ENCODE peak calls at places on chromosomes 2 and 18, in six cellular contexts. C, Q, U, I, F and S are unnamed samples.

GRCh38 chr2:168758970-168759820 is 43.2 kb upstream of the NOSTRIN start:
- DNase-seq in I (peak; percentile 55), F (peak; percentile 57), C (peak; percentile 42), U (no peak), Q (peak; percentile 27), S (peak; percentile 15)

GRCh38 chr2:127174176-127174575 is 45.9 kb downstream of the CYP27C1 start:
- DNase-seq in F (peak; percentile 46), I (peak; percentile 67), U (no peak), Q (no peak), C (no peak), S (no peak)

GRCh38 chr2:197113221-197113831 is 186.8 kb upstream of the PGAP1 start:
- DNase-seq in F (peak; percentile 45), C (no peak), U (no peak), Q (no peak), I (no peak), S (peak; percentile 8)

GRCh38 chr2:124542932-124543640 is 518.0 kb downstream of the CNTNAP5 start:
- DNase-seq in I (no peak), C (no peak), U (no peak), F (no peak), Q (no peak), S (no peak)

GRCh38 chr18:38634117-38634516 is 1068.5 kb upstream of the CELF4 start:
- DNase-seq in C (no peak), F (no peak), U (no peak), Q (no peak), I (no peak), S (no peak)

GRCh38 chr2:127035212-127035611 is 71.7 kb downstream of the BIN1 start:
- DNase-seq in C (no peak), I (no peak), F (no peak), U (no peak), Q (no peak), S (no peak)

GRCh38 chr2:231926180-231926741 is at the start of gene NPPC:
- DNase-seq in I (peak; percentile 92), Q (no peak), U (no peak), C (peak; percentile 45), F (peak; percentile 56), S (no peak)

GRCh38 chr2:236174608-236175001 is 6.4 kb upstream of the GBX2 start:
- DNase-seq in I (peak; percentile 75), U (no peak), F (no peak), C (no peak), Q (no peak), S (no peak)

GRCh38 chr2:119174216-119174992 is 15.9 kb upstream of the C1QL2 start:
- DNase-seq in C (no peak), U (no peak), F (no peak), I (peak; percentile 91), Q (peak; percentile 7), S (no peak)

GRCh38 chr2:161886248-161886647 is 187.8 kb downstream of the DPP4 start:
- DNase-seq in C (no peak), F (no peak), I (no peak), U (no peak), Q (no peak), S (no peak)

GRCh38 chr2:74524005-74524404 is 2.0 kb downstream of the DQX1 start:
- DNase-seq in Q (no peak), I (no peak), U (no peak), F (no peak), C (no peak), S (no peak)

GRCh38 chr2:138275881-138276280 is 225.7 kb upstream of the SPOPL start:
- DNase-seq in C (peak; percentile 29), Q (no peak), I (no peak), U (no peak), F (peak; percentile 43), S (no peak)

GRCh38 chr2:158755310-158755709 is 39.8 kb upstream of the DAPL1 start:
- DNase-seq in F (no peak), I (peak; percentile 46), C (no peak), Q (no peak), U (no peak), S (no peak)

GRCh38 chr2:72090781-72091482 is 56.7 kb downstream of the CYP26B1 start:
- DNase-seq in I (peak; percentile 17), U (no peak), Q (no peak), F (no peak), C (no peak), S (no peak)

GRCh38 chr2:222240676-222241049 is 58.1 kb downstream of the PAX3 start:
- DNase-seq in Q (no peak), F (no peak), U (no peak), I (no peak), C (no peak), S (no peak)

GRCh38 chr18:78101091-78101490 is 851.4 kb downstream of the GALR1 start:
- DNase-seq in U (no peak), I (no peak), F (no peak), Q (no peak), C (no peak), S (no peak)

GRCh38 chr2:167942495-167943081 is 304.8 kb downstream of the STK39 start:
- DNase-seq in I (no peak), U (no peak), C (peak; percentile 16), Q (no peak), F (no peak), S (peak; percentile 85)

GRCh38 chr2:85865539-85866164 is 23.1 kb downstream of the ST3GAL5 start:
- DNase-seq in Q (no peak), F (peak; percentile 81), C (peak; percentile 92), U (no peak), I (peak; percentile 16), S (no peak)

GRCh38 chr2:191250400-191250799 is 5.2 kb downstream of the MYO1B start:
- DNase-seq in U (no peak), Q (no peak), F (peak; percentile 37), I (no peak), C (peak; percentile 49), S (no peak)

GRCh38 chr2:241050624-241051577 is 51.2 kb downstream of the MTERF4 start:
- DNase-seq in C (no peak), I (no peak), Q (no peak), U (no peak), F (no peak), S (no peak)

DNA sequence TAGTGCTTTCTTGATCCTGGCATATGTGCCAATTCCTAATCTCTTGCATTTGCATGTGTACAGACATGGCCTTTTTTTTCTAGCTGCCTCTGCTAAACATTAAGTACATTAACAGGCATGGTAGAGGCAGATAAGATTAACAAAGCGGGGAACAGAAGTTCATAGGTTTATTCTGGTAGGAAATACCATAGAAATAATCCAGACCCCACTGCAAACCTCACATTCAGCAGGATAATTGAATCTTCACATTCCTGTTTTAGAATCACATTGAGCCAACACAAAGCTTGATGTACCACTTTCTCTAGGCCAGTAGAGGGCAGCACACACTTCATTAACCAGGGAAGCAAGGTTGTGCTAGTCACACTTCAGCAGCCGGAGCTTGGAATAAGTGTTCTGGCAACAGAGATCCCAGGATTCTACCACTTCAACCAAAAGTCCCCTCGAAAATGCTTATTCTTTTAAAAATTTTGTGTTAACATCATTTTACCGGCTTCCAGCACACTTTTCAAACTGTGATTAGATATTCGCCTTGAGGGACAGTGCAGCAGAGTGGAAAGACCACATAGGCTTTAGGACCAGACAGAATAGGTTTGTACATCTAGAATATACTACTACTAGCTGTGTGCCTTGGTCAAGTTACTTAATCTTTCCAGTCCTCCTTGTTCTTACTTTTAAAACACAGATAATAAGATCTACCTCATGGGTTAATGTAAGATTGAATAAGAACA is 420.2 kb upstream of the CHST9 start:
- DNase-seq in F (peak; percentile 82), U (peak; percentile 4), Q (no peak), I (peak; percentile 85), C (peak; percentile 50), S (peak; percentile 34)
- TF ChIP-seq CTCF in F (peak; percentile 81), U (peak; percentile 86), Q (peak; percentile 82), I (peak; percentile 93), C (peak; percentile 92), S (peak; percentile 83)

GRCh38 chr2:223725494-223725893 is 111.9 kb downstream of the AP1S3 start:
- DNase-seq in F (peak; percentile 97), Q (no peak), I (peak; percentile 92), C (peak; percentile 98), U (peak; percentile 89), S (peak; percentile 100)

GRCh38 chr2:223723954-223724411 is 113.4 kb downstream of the AP1S3 start:
- DNase-seq in U (no peak), I (peak; percentile 86), C (no peak), Q (no peak), F (no peak), S (no peak)

GRCh38 chr2:223722226-223722625 is 115.2 kb downstream of the AP1S3 start:
- DNase-seq in U (no peak), C (no peak), Q (no peak), I (no peak), F (no peak), S (peak; percentile 97)

GRCh38 chr2:223725986-223726970 is 111.1 kb downstream of the AP1S3 start:
- DNase-seq in C (no peak), I (peak; percentile 61), Q (no peak), F (no peak), U (no peak), S (no peak)

DNA sequence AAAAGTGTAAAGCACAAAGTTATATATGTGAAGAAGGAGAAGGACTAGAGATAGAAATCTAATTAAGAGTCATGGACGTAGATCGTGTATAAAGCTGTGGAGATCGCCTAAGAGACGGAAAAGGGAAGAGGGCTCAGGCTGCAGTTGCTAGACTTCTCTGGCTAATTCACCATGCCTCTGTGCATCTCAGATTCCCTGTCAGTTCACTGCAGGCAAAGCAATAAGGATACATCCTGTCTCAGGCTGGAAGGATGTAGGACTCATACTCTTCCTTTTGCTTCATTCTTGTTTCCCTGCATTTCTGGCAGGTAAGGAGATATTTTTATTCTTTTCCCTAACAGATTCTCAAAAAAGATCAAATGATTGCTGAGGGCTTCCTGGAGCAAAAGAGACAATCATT is 112.6 kb downstream of the AP1S3 start:
- DNase-seq in U (no peak), I (no peak), F (peak; percentile 33), Q (no peak), C (no peak), S (no peak)
- H3K4me3 ChIP-seq in U (no peak overlapping the region), I (no peak overlapping the region), F (no peak overlapping the region), Q (no peak overlapping the region), C (peak overlapping the region; percentile 20), S (no peak overlapping the region)

DNA sequence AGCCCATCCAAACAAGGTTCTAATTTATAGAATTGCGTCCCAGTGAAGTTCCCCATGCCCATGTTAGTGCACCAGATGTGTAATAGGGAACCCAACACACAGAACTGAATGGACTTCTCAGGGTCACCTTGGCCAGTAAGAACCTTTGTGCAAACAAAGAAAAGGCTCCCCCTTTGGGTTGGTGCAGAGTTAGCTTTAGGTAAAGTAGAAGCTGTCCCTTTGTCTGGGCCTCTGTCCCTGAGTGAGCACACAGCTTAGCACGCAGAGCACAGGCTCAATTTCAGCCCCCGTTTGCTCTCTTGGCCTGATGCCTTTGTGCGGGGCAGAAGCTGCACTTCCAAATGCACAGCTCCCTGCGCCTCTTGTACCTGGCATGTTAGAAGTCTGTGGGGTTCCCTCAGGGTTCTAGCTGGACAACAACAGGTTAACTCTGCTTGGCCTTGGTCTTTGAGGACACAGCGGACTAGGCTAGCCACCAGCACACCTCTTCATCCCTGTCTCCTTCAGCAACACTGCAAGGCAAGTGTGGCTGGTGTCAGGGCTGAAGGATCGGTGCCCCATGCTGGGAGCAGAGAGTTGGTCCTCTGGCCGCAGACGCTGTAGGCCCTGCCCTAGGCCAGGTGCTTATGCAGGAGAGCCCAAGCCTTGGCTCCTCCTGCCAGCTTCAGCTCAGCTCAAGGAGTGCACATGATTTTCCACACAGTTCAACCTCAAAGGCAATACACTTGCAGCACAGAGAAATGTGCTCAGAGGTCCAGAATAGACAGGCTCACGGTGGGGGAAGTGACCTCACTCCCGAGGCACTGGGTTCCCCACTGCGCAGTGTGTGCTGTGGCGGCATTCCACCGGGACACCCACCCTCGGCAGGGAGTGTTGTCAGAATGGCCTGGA is 73.3 kb upstream of the FOSL2 start:
- DNase-seq in Q (no peak), C (peak; percentile 85), U (no peak), I (peak; percentile 57), F (peak; percentile 93), S (no peak)
- TF ChIP-seq CTCF in Q (no peak), C (no peak), U (no peak), I (peak; percentile 30), F (peak; percentile 3), S (no peak)

GRCh38 chr2:13006407-13006806 is 289.7 kb downstream of the TRIB2 start:
- DNase-seq in U (no peak), F (no peak), Q (no peak), C (no peak), I (no peak), S (no peak)
- H3K4me3 ChIP-seq in U (no peak overlapping the region), F (peak overlapping the region; percentile 24), Q (no peak overlapping the region), C (no peak overlapping the region), I (no peak overlapping the region), S (no peak overlapping the region)